ENCODE peak calls at places on chromosomes 12 and 14, in six cellular contexts. B is CD4-positive, CD25-positive, alpha-beta regulatory T cell; K is naive B cell; L is testis; C is A549; A is activated naive CD4-positive, alpha-beta T cell treated with anti-CD3 and anti-CD28 coated beads, Interleukin-2, amount 10 ng/mL, durations not matched to agents 7 days and 5 days. J is an unnamed sample.

GRCh38 chr14:68526420-68527105 is 266.3 kb downstream of the ZFP36L1 start:
- DNase-seq in B (no peak), K (no peak), L (no peak), C (no peak), A (no peak), J (no peak)

GRCh38 chr12:8681129-8681902 is 16.5 kb upstream of the RIMKLB start:
- DNase-seq in B (no peak), K (no peak), L (no peak), C (no peak), A (no peak), J (no peak)

GRCh38 chr12:65648461-65648860 is 175.8 kb upstream of the HMGA2 start:
- DNase-seq in B (no peak), K (no peak), L (no peak), C (no peak), A (no peak), J (no peak)

GRCh38 chr14:104977681-104978647 is at the start of gene AHNAK2:
- DNase-seq in B (peak; percentile 43), K (peak; percentile 48), L (peak; percentile 79), C (peak; percentile 60), A (peak; percentile 74), J (peak; percentile 41)

GRCh38 chr12:31832740-31833540 is 104.1 kb upstream of the AMN1 start:
- DNase-seq in B (no peak), K (peak; percentile 79), L (no peak), C (no peak), A (peak; percentile 49), J (peak; percentile 1)

GRCh38 chr12:113184900-113185179 is 438 bp downstream of the DDX54 start:
- DNase-seq in B (peak; percentile 83), K (peak; percentile 89), L (peak; percentile 95), C (peak; percentile 90), A (peak; percentile 92), J (peak; percentile 80)

GRCh38 chr14:73714656-73715081 is 485 bp upstream of the PNMA1 start:
- DNase-seq in B (no peak), K (no peak), L (peak; percentile 40), C (peak; percentile 52), A (no peak), J (no peak)

GRCh38 chr12:30329281-30329680 is 366.4 kb downstream of the IPO8 start:
- DNase-seq in B (no peak), K (no peak), L (no peak), C (no peak), A (no peak), J (no peak)

GRCh38 chr14:50545618-50546017 is 13.2 kb upstream of the MAP4K5 start:
- DNase-seq in B (no peak), K (no peak), L (no peak), C (no peak), A (no peak), J (no peak)

GRCh38 chr12:96063046-96063445 is 27.7 kb upstream of the LTA4H start:
- DNase-seq in B (no peak), K (no peak), L (no peak), C (peak; percentile 26), A (peak; percentile 31), J (no peak)

GRCh38 chr12:123094349-123095073 is 56.4 kb downstream of the PITPNM2 start:
- DNase-seq in B (no peak), K (no peak), L (peak; percentile 34), C (peak; percentile 82), A (no peak), J (no peak)

GRCh38 chr12:126676426-126676825 is 1590.5 kb upstream of the TMEM132C start:
- DNase-seq in B (no peak), K (no peak), L (no peak), C (no peak), A (no peak), J (no peak)

GRCh38 chr12:113478351-113479011 is 6.8 kb upstream of the LHX5 start:
- DNase-seq in B (no peak), K (no peak), L (no peak), C (no peak), A (no peak), J (no peak)

GRCh38 chr12:113278631-113279030 is 56.3 kb downstream of the SLC8B1 start:
- DNase-seq in B (no peak), K (no peak), L (no peak), C (no peak), A (peak; percentile 11), J (no peak)

GRCh38 chr12:4147051-4147481 is 126.5 kb upstream of the CCND2 start:
- DNase-seq in B (no peak), K (no peak), L (no peak), C (no peak), A (no peak), J (no peak)

GRCh38 chr14:24032727-24033418 is 18.9 kb upstream of the CARMIL3 start:
- DNase-seq in B (no peak), K (no peak), L (peak; percentile 68), C (peak; percentile 41), A (no peak), J (no peak)

GRCh38 chr12:107318804-107319535 is 225.6 kb upstream of the CRY1 start:
- DNase-seq in B (peak; percentile 6), K (no peak), L (peak; percentile 18), C (no peak), A (peak; percentile 51), J (peak; percentile 15)

GRCh38 chr12:70920251-70920851 is at the start of gene PTPRR:
- DNase-seq in B (no peak), K (no peak), L (peak; percentile 29), C (no peak), A (no peak), J (no peak)

GRCh38 chr14:64838656-64839055 is 41.1 kb downstream of the SPTB start:
- DNase-seq in B (no peak), K (no peak), L (no peak), C (no peak), A (no peak), J (no peak)

GRCh38 chr12:72011374-72011773 is 72.7 kb downstream of the TPH2 start:
- DNase-seq in B (no peak), K (no peak), L (no peak), C (no peak), A (no peak), J (no peak)

GRCh38 chr14:67453575-67454300 is 34.8 kb downstream of the TMEM229B start:
- DNase-seq in B (no peak), K (no peak), L (no peak), C (no peak), A (no peak), J (no peak)

GRCh38 chr12:116735951-116736599 is 1.8 kb downstream of the SPRING1 start:
- DNase-seq in B (no peak), K (no peak), L (no peak), C (no peak), A (no peak), J (no peak)

GRCh38 chr12:107558816-107559382 is 126.7 kb upstream of the PWP1 start:
- DNase-seq in B (no peak), K (no peak), L (no peak), C (no peak), A (no peak), J (no peak)

GRCh38 chr12:46382425-46382973 is 9.9 kb upstream of the SLC38A2 start:
- DNase-seq in B (no peak), K (no peak), L (no peak), C (no peak), A (no peak), J (no peak)

GRCh38 chr12:111673503-111673902 is 12.3 kb downstream of the BRAP start:
- DNase-seq in B (no peak), K (no peak), L (no peak), C (no peak), A (no peak), J (no peak)

GRCh38 chr12:14950982-14951746 is 10.2 kb downstream of the ARHGDIB start:
- DNase-seq in B (peak; percentile 8), K (no peak), L (no peak), C (no peak), A (no peak), J (no peak)

GRCh38 chr12:93135286-93136239 is 206.5 kb upstream of the EEA1 start:
- DNase-seq in B (no peak), K (no peak), L (no peak), C (no peak), A (no peak), J (no peak)

GRCh38 chr14:70943838-70944237 is 36.6 kb downstream of the PCNX1 start:
- DNase-seq in B (no peak), K (no peak), L (no peak), C (no peak), A (no peak), J (no peak)

GRCh38 chr14:59547310-59547709 is 29.3 kb downstream of the CCDC175 start:
- DNase-seq in B (no peak), K (no peak), L (no peak), C (no peak), A (no peak), J (no peak)

GRCh38 chr12:124888203-124888602 is 24.5 kb upstream of the SCARB1 start:
- DNase-seq in B (no peak), K (no peak), L (peak; percentile 66), C (no peak), A (no peak), J (no peak)

GRCh38 chr12:6083606-6084005 is 40.9 kb downstream of the VWF start:
- DNase-seq in B (no peak), K (no peak), L (no peak), C (no peak), A (no peak), J (no peak)

GRCh38 chr14:54348001-54348611 is 48.7 kb upstream of the CDKN3 start:
- DNase-seq in B (no peak), K (peak; percentile 15), L (no peak), C (peak; percentile 62), A (no peak), J (no peak)

GRCh38 chr12:51270067-51270846 is at the start of gene SMAGP:
- DNase-seq in B (peak; percentile 47), K (peak; percentile 77), L (peak; percentile 48), C (peak; percentile 61), A (peak; percentile 70), J (peak; percentile 25)

J was measured in T-helper 9 cell.